ENCODE peak calls at places on chromosomes 16 and 17, in eight cellular contexts. C, O, B, K, R, H, G and D are unnamed samples.
A peak's percentile ranks its signal among the peaks of the same experiment; 100 is the strongest.

GRCh38 chr17:16880121-16880842 is 91.6 kb downstream of the TNFRSF13B start:
- DNase-seq in R (no peak), B (no peak), G (no peak), K (no peak), H (peak; percentile 19), C (no peak), O (peak; percentile 58), D (no peak)

GRCh38 chr17:41377546-41377945 is 4.6 kb downstream of the KRT34 start:
- DNase-seq in K (no peak), R (no peak), O (no peak), H (no peak), G (no peak), B (no peak), C (peak; percentile 4), D (no peak)

GRCh38 chr17:6843241-6843890 is 11.8 kb upstream of the TEKT1 start:
- DNase-seq in R (peak; percentile 48), O (no peak), C (peak; percentile 80), B (no peak), G (peak; percentile 12), K (no peak), H (no peak), D (no peak)

GRCh38 chr17:77011173-77012011 is 129.4 kb upstream of the SEC14L1 start:
- DNase-seq in C (peak; percentile 77), G (no peak), H (peak; percentile 50), K (no peak), B (peak; percentile 41), O (no peak), R (peak; percentile 48), D (no peak)

GRCh38 chr17:31550389-31551056 is 159.0 kb downstream of the RAB11FIP4 start:
- DNase-seq in C (no peak), O (no peak), K (no peak), G (no peak), B (no peak), R (no peak), H (no peak), D (no peak)

GRCh38 chr17:41937970-41938851 is 7.8 kb downstream of the ODAD4 start:
- DNase-seq in C (no peak), H (peak; percentile 49), B (no peak), O (no peak), K (no peak), R (no peak), G (peak; percentile 75), D (no peak)

GRCh38 chr16:67539271-67539670 is 10.6 kb downstream of the RIPOR1 start:
- DNase-seq in H (no peak), B (no peak), G (no peak), C (peak; percentile 24), K (no peak), R (no peak), O (peak; percentile 87), D (no peak)

GRCh38 chr16:30948087-30948955 is 547 bp upstream of the ORAI3 start:
- DNase-seq in O (peak; percentile 98), H (peak; percentile 80), K (peak; percentile 82), R (peak; percentile 92), C (peak; percentile 100), B (peak; percentile 81), G (peak; percentile 65), D (peak; percentile 92)

GRCh38 chr16:88451586-88452484 is 1.2 kb upstream of the ZFPM1 start:
- DNase-seq in C (no peak), R (peak; percentile 36), B (no peak), K (no peak), O (peak; percentile 91), G (no peak), H (no peak), D (no peak)

GRCh38 chr16:88453621-88454314 is 688 bp downstream of the ZFPM1 start:
- DNase-seq in R (no peak), G (no peak), B (no peak), O (no peak), K (no peak), H (no peak), C (peak; percentile 38), D (no peak)

GRCh38 chr16:88454315-88455057 is 1.4 kb downstream of the ZFPM1 start:
- DNase-seq in O (no peak), C (peak; percentile 47), B (peak; percentile 64), K (no peak), G (no peak), R (no peak), H (peak; percentile 56), D (peak; percentile 89)

GRCh38 chr16:88453217-88453531 is at the start of gene ZFPM1:
- DNase-seq in G (no peak), O (no peak), C (no peak), H (no peak), K (no peak), B (no peak), R (no peak), D (no peak)

DNA sequence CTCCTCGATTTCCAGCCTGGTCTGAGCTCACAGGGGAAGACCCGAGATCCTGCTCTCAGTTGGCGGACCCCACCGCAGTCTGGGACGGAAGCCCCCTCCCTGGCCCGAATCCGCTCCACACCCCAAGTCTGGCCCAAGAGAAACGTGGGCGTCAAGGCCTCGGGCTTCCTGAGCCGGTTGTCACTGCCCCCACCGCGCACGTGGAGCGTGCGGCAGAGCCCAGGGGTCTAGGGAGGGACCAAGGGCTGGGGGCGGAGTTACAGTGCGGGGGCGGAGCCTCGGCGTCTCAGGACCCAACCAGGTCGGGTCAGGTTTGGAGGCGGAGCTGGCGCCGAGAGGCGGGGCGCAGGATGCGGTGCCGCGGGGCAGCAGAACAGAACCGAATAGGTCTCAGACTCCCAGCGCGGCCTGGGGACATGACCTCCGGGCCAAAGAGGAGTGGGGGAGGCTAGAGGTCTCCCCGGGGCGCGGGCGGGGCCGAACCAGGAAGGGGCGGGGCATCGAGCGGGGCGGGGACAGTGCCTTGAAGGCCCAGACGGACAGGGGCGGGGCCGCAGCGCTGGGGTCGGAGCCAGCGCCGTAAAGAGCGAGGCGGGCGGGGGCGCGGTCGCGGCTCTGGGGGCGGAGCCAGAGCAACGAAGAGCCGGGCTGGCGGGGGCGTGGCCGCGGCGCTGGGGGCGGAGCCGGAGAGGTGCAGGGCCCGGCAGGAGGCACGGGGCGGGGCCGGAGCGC is 429 bp upstream of the ZFPM1 start:
- DNase-seq in H (peak; percentile 99), C (peak; percentile 97), G (peak; percentile 98), K (peak; percentile 97), B (peak; percentile 99), O (peak; percentile 93), R (peak; percentile 92), D (peak; percentile 100)
- TF ChIP-seq POLR2AphosphoS5 in H (no peak), C (peak; percentile 32), G (peak; percentile 33), K (no peak), B (no peak), O (no peak), R (peak; percentile 54), D (peak; percentile 15)

GRCh38 chr16:83913234-83913633 is 14.3 kb downstream of the MLYCD start:
- DNase-seq in H (no peak), K (no peak), R (no peak), B (no peak), C (no peak), G (no peak), O (no peak), D (peak; percentile 37)

GRCh38 chr16:83915081-83915480 is 16.2 kb downstream of the MLYCD start:
- DNase-seq in R (no peak), O (no peak), C (no peak), G (no peak), K (no peak), B (no peak), H (no peak), D (no peak)

GRCh38 chr16:83911290-83911689 is 12.4 kb downstream of the MLYCD start:
- DNase-seq in R (no peak), C (no peak), O (no peak), G (no peak), K (no peak), B (no peak), H (no peak), D (no peak)

GRCh38 chr16:83914091-83914710 is 15.3 kb downstream of the MLYCD start:
- DNase-seq in R (no peak), H (no peak), C (no peak), K (no peak), O (no peak), B (no peak), G (no peak), D (peak; percentile 58)

DNA sequence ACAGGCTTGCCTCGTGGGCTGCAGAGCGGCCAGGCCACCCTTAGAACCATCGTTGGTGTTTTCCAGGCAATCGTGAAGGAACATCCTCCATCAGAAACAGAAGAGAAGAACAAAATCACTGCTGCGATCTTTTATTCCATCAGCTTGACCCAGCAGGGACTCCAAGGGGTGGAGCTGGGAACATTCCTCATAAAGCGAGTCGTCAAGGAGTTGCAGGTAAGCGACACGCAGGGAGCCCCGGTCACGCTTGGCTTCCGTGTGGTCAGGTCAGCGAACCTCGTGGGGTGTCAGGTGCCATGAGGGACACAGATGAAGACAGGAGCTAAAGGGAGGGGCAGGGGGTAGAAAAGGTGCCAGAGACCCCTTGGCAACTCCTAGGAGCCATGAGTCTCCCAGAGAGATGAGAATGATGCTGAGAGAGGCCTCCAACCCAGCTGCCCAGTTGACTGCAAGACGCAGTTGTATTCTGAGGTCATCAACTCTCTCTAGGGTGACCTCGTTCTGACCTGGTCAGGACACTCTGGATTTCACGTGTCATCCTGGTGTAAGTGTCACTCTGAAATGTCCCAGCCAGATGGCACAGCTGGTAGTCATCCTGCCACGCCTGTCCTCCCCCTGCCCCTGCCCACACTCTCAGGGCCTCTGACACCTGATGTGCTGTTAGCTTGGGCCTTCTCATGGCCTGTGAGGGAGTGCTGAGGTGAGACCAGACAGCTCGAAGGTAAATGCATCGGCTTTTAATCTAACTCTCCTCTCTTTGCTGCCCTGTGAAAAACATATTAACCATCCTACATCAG is 13.4 kb downstream of the MLYCD start:
- DNase-seq in C (no peak), K (no peak), O (no peak), B (no peak), H (no peak), G (no peak), R (no peak), D (peak; percentile 25)
- H3K4me3 ChIP-seq in C (no peak overlapping the region), K (no peak overlapping the region), O (no peak overlapping the region), B (no peak overlapping the region), H (no peak overlapping the region), G (no peak overlapping the region), R (no peak overlapping the region), D (no peak overlapping the region)

GRCh38 chr17:79840989-79841286 is 1.7 kb upstream of the CBX4 start:
- DNase-seq in G (no peak), C (no peak), R (no peak), O (no peak), H (no peak), B (no peak), K (no peak), D (no peak)

GRCh38 chr17:79841369-79842135 is 2.3 kb upstream of the CBX4 start:
- DNase-seq in G (no peak), B (no peak), H (no peak), R (no peak), C (peak; percentile 69), O (no peak), K (no peak), D (no peak)

GRCh38 chr17:79843475-79843916 is 4.3 kb upstream of the CBX4 start:
- DNase-seq in B (peak; percentile 41), G (no peak), K (no peak), H (no peak), O (no peak), C (no peak), R (no peak), D (peak; percentile 90)

GRCh38 chr17:79842656-79843474 is 3.6 kb upstream of the CBX4 start:
- DNase-seq in B (peak; percentile 32), O (no peak), K (no peak), G (no peak), C (peak; percentile 39), H (no peak), R (no peak), D (no peak)

DNA sequence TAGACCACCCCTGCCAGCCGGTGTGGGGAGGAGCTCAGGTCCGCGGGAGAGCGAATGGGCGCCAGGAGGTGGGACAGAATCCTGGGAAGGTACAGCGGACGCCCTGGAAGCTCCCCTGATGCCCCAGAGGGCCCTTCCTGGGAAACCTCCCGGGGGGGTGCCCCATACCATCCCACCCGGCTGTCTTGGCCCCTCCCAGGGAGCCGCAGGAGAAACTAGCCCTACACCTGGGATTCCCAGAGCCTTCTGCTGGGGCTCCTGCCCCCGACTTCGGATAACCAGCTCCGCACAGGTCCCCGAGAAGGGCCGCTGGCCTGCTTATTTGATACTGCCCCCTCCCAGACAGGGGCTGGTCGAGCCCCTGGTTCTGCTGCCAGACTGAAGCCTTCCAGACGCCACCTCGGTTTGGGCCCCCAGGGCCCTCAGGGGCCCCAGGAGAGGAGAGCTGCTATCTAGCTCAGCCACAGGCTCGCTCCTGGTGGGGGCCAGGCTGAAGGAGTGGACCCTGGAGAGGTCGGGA is 3.0 kb upstream of the CBX4 start:
- DNase-seq in C (peak; percentile 59), B (no peak), H (no peak), K (no peak), G (no peak), O (no peak), R (no peak), D (no peak)
- H3K4me1 ChIP-seq in C (peaks cover 34% of the 10 kb centered on the region), B (peaks cover 62% of the 10 kb centered on the region), H (peaks cover 78% of the 10 kb centered on the region), K (peaks cover 26% of the 10 kb centered on the region), G (peaks cover 17% of the 10 kb centered on the region), O (peaks cover 73% of the 10 kb centered on the region), R (peaks cover 46% of the 10 kb centered on the region), D (peaks cover 67% of the 10 kb centered on the region)

DNA sequence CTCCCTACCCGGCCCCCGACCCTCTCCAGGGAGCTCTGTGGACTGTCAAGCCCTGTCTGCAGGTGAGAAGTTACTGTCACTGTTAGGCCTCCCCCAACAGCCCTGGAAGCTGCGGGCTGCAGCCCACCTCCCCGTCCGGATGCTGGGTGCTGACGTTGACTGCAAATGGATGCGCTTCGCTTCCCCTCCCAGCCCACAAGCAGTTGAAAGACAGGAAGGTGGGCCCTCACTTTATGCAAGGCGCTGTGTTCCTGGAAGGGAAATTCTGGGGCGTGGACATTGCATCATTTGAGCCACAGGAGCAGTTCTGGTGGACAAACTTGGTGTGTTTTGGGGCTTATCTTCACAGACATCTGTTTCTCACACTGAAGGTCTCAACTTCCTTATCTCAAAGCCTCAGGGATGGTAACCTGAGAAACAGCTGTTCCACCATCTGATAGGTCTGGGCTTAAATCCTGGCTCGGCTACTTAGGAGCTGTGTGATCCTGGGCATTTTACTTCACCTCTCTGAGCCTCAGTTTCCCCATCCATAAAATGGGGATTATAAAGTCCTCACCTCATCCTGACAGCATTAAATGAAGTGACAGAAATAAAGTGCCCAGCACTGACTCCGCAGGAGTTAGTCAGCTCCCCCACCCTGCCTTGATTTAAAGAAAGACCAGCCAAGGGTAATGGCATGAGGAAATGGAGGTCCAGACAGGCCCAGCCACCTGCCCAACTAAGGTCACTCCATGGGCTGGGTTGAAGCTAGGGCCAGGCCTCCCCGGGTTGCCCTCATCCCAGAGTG is 4.6 kb upstream of the DRC7 start:
- DNase-seq in K (peak; percentile 40), B (no peak), H (no peak), R (no peak), C (peak; percentile 27), G (peak; percentile 91), O (peak; percentile 52), D (peak; percentile 52)
- TF ChIP-seq POLR2AphosphoS5 in K (no peak), B (no peak), H (no peak), R (no peak), C (no peak), G (peak; percentile 99), O (no peak), D (no peak)